ENCODE peak calls at places on chromosomes 6 and 20, in five cellular contexts. A is SK-N-SH, X is GM12878, W is K562, Y is HepG2. S is an unnamed sample.

GRCh38 chr6:113631616-113632015 is 225.5 kb upstream of the MARCKS start:
- DNase-seq in X (no peak), W (no peak), A (no peak), Y (no peak), S (no peak)

GRCh38 chr6:166760288-166760687 is 133.2 kb upstream of the RPS6KA2 start:
- DNase-seq in X (no peak), Y (no peak), A (no peak), W (no peak), S (no peak)

GRCh38 chr20:22866757-22867425 is 168.2 kb upstream of the SSTR4 start:
- DNase-seq in A (no peak), Y (no peak), W (no peak), X (no peak), S (no peak)

GRCh38 chr6:41531591-41532582 is 14.3 kb upstream of the FOXP4 start:
- DNase-seq in X (peak; percentile 92), A (peak; percentile 84), W (no peak), Y (no peak), S (no peak)

GRCh38 chr6:74551896-74552295 is 654.0 kb downstream of the COL12A1 start:
- DNase-seq in Y (no peak), X (no peak), A (no peak), W (no peak), S (no peak)

GRCh38 chr6:79301290-79301689 is 66.8 kb upstream of the HMGN3 start:
- DNase-seq in X (no peak), A (no peak), W (no peak), Y (no peak), S (no peak)

GRCh38 chr20:31565699-31566331 is 39.3 kb upstream of the ID1 start:
- DNase-seq in A (no peak), W (no peak), X (no peak), Y (no peak), S (no peak)

GRCh38 chr20:45993197-45993951 is 15.3 kb upstream of the MMP9 start:
- DNase-seq in W (no peak), A (peak; percentile 40), X (no peak), Y (peak; percentile 56), S (no peak)

GRCh38 chr20:49400904-49401303 is 81.6 kb downstream of the KCNB1 start:
- DNase-seq in Y (no peak), A (no peak), X (no peak), W (no peak), S (no peak)

GRCh38 chr20:23189854-23190253 is 103.7 kb upstream of the CD93 start:
- DNase-seq in Y (no peak), A (no peak), W (no peak), X (no peak), S (no peak)

GRCh38 chr20:40953856-40954255 is 74.8 kb upstream of the TOP1 start:
- DNase-seq in Y (no peak), A (no peak), X (no peak), W (no peak), S (peak; percentile 8)

GRCh38 chr6:78835817-78836216 is 31.5 kb upstream of the IRAK1BP1 start:
- DNase-seq in Y (no peak), X (no peak), W (no peak), A (no peak), S (no peak)

GRCh38 chr6:142015011-142015410 is 117.7 kb upstream of the GJE1 start:
- DNase-seq in W (no peak), A (no peak), X (no peak), Y (no peak), S (no peak)

GRCh38 chr6:139308284-139308916 is 16.6 kb upstream of the TXLNB start:
- DNase-seq in X (no peak), W (no peak), A (no peak), Y (no peak), S (no peak)

DNA sequence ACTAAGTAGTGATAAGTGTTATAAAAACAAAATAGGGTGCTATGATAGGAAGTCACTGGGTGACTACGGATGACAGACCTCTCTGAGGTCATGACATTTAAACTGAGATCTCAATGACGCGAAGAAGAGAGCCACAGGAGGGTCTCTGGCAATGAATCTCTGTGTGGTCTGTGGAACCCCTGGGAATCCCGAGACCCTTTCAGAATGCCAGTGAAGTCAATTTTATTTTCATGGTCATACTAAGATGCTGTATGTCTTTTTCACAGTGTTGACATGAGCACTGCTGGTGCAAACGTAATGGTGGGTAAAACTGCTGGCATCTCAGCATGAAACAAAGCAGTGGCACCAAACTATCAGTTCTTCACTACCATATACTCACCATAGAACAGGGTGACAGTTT is 155.0 kb downstream of the GJA10 start:
- DNase-seq in X (no peak), Y (no peak), A (no peak), W (no peak), S (no peak)
- TF ChIP-seq TAF1 in X (no peak), Y (no peak), A (no peak), W (no peak), S (no peak)

DNA sequence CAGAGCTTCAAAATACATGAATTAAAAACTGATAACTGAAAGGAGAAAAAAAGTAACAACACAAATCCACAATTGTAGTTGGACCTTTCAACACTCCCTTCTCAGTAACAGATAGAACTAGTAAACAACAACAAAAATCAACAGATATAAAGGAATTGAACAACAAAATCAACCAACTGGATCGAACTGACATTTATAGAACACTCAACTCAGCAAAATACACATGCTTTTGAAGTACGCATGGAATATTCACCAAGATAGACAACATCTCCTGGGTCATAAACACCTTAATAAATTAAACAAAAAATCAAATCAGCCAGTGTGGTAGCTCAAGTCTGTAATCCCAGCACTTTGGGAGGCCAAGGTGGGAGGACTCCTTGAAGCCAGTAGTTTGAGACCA is 63.3 kb downstream of the ILRUN start:
- DNase-seq in A (no peak), W (no peak), X (no peak), Y (no peak), S (no peak)
- H3K4me2 ChIP-seq in A (no peak overlapping the region), W (no peak overlapping the region), X (no peak overlapping the region), Y (no peak overlapping the region), S (no peak overlapping the region)

DNA sequence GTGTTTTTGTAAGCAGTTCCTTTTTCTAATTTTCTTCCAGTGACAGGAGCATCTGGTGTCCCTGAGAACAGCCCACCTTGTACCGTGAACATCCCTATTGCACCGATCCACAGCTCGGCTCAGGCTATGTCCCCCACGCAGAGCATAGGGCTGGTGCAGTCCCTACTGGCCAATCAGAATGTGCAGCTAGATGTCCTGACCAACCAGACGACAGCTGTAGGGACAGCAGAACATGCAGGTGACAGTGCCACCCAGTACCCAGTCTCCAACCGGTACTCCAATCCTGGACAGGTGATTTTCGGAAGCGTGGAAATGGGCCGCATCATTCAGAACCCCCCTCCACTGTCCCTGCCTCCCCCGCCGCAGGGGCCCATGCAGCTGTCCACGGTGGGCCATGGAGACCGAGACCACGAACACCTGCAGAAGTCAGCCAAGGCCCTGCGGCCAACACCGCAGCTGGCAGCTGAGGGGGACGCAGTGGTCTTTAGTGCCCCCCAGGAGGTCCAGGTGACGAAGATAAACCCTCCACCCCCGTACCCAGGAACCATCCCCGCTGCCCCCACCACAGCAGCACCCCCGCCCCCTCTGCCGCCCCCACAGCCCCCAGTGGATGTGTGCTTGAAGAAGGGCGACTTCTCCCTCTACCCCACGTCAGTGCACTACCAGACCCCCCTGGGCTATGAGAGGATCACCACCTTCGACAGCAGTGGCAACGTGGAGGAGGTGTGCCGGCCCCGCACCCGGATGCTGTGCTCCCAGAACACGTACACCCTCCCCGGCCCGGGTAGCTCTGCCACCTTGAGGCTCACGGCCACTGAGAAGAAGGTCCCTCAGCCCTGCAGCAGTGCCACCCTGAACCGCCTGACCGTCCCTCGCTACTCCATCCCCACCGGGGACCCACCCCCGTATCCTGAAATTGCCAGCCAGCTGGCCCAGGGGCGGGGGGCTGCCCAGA is 58.0 kb upstream of the TMEM181 start:
- DNase-seq in X (no peak), A (no peak), Y (no peak), W (no peak), S (no peak)
- TF ChIP-seq TAF1 in X (no peak), A (no peak), Y (no peak), W (no peak), S (no peak)

DNA sequence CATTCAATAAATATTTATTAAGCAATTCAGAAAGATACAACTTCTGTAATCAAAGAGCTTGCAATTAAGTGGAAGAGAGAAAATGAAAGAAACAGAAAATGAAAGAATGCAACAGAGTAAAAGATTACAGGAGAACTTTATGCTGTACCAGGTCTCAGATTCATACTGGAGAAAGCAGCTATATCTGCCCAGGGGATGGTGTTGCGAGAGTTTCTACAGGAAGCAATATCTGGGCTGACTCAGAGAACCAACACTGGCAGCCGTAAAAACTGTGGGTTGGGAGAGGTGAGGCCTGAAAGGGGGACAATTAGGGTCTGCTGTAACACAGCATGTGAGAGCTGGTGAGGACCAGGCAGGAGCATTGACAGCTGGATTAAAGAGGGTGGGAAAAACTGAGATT is 256.7 kb upstream of the TCF21 start:
- DNase-seq in X (no peak), A (no peak), W (no peak), Y (no peak), S (no peak)
- H3K4me2 ChIP-seq in X (no peak overlapping the region), A (no peak overlapping the region), W (no peak overlapping the region), Y (no peak overlapping the region), S (no peak overlapping the region)

GRCh38 chr20:53738039-53738944 is 144.7 kb upstream of the ZNF217 start:
- DNase-seq in X (no peak), Y (peak; percentile 88), A (peak; percentile 34), W (peak; percentile 86), S (no peak)
- TF ChIP-seq TAF1 in X (no peak), Y (peak; percentile 80), A (peak; percentile 24), W (peak; percentile 54), S (peak; percentile 64)

GRCh38 chr6:15520616-15521203 is 142.1 kb downstream of the DTNBP1 start:
- DNase-seq in W (no peak), X (no peak), A (no peak), Y (no peak), S (no peak)
- H3K4me2 ChIP-seq in W (no peak overlapping the region), X (no peak overlapping the region), A (no peak overlapping the region), Y (no peak overlapping the region), S (no peak overlapping the region)

GRCh38 chr20:34987288-34988175 is 31.9 kb downstream of the MYH7B start:
- DNase-seq in Y (no peak), W (no peak), X (no peak), A (no peak), S (no peak)
- TF ChIP-seq TAF1 in Y (no peak), W (no peak), X (no peak), A (no peak), S (no peak)

DNA sequence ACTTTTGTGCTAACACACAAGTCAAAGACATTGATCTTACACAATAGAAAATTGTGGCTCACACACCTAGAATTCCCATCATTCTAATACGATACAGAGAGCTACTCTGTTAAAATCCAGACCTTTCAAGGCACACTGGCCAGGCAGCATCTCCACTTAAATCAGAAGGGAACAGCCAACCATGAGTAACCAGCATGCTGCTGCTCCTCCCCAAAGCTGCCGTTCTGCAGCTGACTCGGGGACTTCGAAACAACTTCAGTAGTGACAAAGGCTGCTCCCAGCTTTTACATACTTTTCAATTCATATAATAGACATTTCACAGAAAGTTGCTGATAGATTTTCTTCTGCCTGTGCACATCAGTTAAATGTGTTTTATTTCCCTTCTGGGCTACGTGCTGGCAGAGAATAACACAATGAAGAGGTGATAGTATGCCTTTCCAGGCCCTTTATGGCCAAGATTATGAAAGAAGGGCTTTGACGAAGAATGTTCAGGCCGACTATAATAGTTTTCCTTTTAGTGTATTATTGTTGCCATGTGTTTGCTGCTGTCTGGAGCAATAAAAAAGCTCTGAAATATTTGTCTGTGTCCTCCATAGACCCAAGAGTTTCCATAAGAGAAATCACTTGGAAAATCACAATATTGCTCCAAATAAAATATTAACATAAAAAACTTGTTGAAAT is 158.9 kb downstream of the GMDS start:
- DNase-seq in Y (no peak), A (no peak), W (no peak), X (no peak), S (no peak)
- H3K4me2 ChIP-seq in Y (no peak overlapping the region), A (no peak overlapping the region), W (no peak overlapping the region), X (no peak overlapping the region), S (no peak overlapping the region)